ENCODE peak calls at places on chromosomes 1 and 21, in four cellular contexts. G is OCI-LY7; L is CD8-positive, alpha-beta T cell; E is A549. Z is an unnamed sample.
A peak's percentile ranks its signal among the peaks of the same experiment; 100 is the strongest.

GRCh38 chr21:31338892-31339368 is 5.1 kb downstream of the TIAM1 start:
- DNase-seq in L (no peak), G (no peak), E (no peak), Z (no peak)

GRCh38 chr1:216580538-216581057 is 142.6 kb downstream of the ESRRG start:
- DNase-seq in E (no peak), L (no peak), G (no peak), Z (no peak)

GRCh38 chr21:31908106-31909031 is 35.5 kb downstream of the HUNK start:
- DNase-seq in E (no peak), G (no peak), L (no peak), Z (no peak)

GRCh38 chr1:52426391-52426790 is 22.0 kb downstream of the PRPF38A start:
- DNase-seq in E (no peak), L (no peak), G (no peak), Z (no peak)

GRCh38 chr21:43609501-43610340 is 49.6 kb downstream of the HSF2BP start:
- DNase-seq in E (no peak), L (no peak), G (no peak), Z (no peak)

GRCh38 chr1:169779150-169779549 is 15.6 kb downstream of the METTL18 start:
- DNase-seq in G (no peak), L (no peak), E (no peak), Z (no peak)

GRCh38 chr21:16028163-16028562 is 298.4 kb downstream of the USP25 start:
- DNase-seq in G (no peak), E (no peak), L (no peak), Z (no peak)

GRCh38 chr21:28089599-28090421 is 902.9 kb downstream of the LTN1 start:
- DNase-seq in E (no peak), G (no peak), L (no peak), Z (no peak)

GRCh38 chr1:241688940-241689368 is 36.9 kb downstream of the WDR64 start:
- DNase-seq in G (no peak), E (no peak), L (no peak), Z (no peak)

GRCh38 chr1:207909687-207910086 is 1.2 kb downstream of the CD34 start:
- DNase-seq in G (no peak), L (no peak), E (no peak), Z (no peak)

GRCh38 chr1:207904377-207904902 is 6.5 kb downstream of the CD34 start:
- DNase-seq in L (no peak), G (no peak), E (no peak), Z (peak; percentile 90)

GRCh38 chr1:207911983-207912760 is 1.2 kb upstream of the CD34 start:
- DNase-seq in E (no peak), L (no peak), G (no peak), Z (no peak)

GRCh38 chr1:207910678-207911354 is at the start of gene CD34:
- DNase-seq in E (no peak), G (no peak), L (no peak), Z (no peak)

GRCh38 chr1:207908112-207908734 is 2.7 kb downstream of the CD34 start:
- DNase-seq in L (no peak), G (no peak), E (no peak), Z (no peak)
- H3K4me3 ChIP-seq in L (no peak overlapping the region), G (no peak overlapping the region), E (no peak overlapping the region), Z (no peak overlapping the region)

DNA sequence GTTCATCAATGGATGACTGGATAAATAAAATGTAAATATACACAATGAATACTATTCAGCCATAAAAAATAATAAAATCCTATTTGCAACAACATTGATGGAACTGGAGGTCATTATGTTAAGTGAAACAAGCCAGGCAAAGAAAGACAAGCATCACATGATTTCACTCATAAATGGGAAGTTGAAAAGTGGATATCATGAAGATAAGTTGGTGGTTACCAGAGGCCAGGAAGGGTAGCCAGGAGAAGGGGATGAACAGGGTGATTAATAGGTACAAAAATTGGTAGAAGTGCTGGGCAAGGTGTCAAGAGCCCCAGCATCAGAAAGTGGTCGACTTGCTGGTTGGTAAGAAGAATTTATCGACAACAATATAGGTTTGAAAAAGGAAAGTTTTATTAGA is 1.3 kb upstream of the PARK7 start:
- DNase-seq in G (no peak), L (no peak), E (no peak), Z (no peak)
- H3K4me3 ChIP-seq in G (peak overlapping the region; percentile 84), L (no peak overlapping the region), E (no peak overlapping the region), Z (peak overlapping the region; percentile 74)

GRCh38 chr1:10649484-10650201 is 146.8 kb downstream of the CASZ1 start:
- DNase-seq in G (no peak), L (no peak), E (no peak), Z (no peak)
- H3K4me3 ChIP-seq in G (no peak overlapping the region), L (no peak overlapping the region), E (no peak overlapping the region), Z (no peak overlapping the region)

DNA sequence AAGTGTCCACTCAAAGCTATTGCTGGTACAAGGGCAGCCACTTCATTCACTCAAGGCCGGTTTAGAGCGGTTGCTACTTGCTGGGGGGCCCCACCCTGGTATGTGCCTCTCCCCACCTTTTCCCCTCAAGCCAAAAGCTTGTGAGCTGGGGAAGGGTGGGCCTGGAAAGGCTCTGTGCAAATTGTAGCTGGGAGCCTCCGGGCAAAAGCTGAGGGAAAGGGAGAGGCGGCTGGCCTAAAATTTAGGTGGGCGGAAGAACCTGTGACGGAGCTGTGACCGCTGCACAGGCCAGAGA is 306 bp upstream of the SH3D21 start:
- DNase-seq in E (no peak), G (no peak), L (no peak), Z (no peak)
- H3K4me3 ChIP-seq in E (no peak overlapping the region), G (peak overlapping the region; percentile 65), L (peak overlapping the region; percentile 58), Z (no peak overlapping the region)

GRCh38 chr1:7378346-7379130 is 392.6 kb upstream of the VAMP3 start:
- DNase-seq in E (no peak), G (no peak), L (no peak), Z (no peak)

GRCh38 chr1:7376676-7377075 is 394.4 kb upstream of the VAMP3 start:
- DNase-seq in G (no peak), E (no peak), L (no peak), Z (no peak)

GRCh38 chr1:7380712-7381111 is 390.4 kb upstream of the VAMP3 start:
- DNase-seq in E (no peak), G (no peak), L (no peak), Z (no peak)

GRCh38 chr1:7382971-7383370 is 388.1 kb upstream of the VAMP3 start:
- DNase-seq in E (no peak), G (no peak), L (no peak), Z (no peak)

DNA sequence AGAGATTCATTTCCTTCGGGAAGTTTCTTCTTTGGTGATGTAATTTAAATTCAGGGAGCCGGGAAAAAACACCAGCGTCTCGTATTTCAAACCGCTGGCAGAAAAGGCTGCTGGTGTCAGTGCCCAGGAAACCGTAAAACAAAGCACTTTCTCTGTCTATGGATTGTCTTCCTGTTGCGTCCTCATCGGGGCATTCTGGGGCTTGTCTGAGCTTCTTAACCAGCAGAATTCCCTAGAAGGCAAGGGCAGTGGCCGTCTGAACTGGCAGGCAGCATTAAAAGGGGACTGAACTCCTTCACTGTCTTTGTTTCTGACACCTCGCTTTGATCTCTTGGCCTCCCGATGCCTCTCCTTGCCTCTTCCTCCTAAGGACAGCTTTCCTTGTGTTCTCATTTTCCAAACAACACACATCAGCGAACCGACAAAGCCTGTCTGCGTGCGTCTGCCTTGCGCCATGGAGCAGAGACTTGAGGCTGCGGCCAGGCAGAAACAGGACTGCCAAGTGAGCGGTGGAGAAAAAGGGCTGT is 391.6 kb upstream of the VAMP3 start:
- DNase-seq in G (no peak), E (no peak), L (no peak), Z (no peak)
- H3K4me3 ChIP-seq in G (no peak overlapping the region), E (no peak overlapping the region), L (no peak overlapping the region), Z (no peak overlapping the region)

DNA sequence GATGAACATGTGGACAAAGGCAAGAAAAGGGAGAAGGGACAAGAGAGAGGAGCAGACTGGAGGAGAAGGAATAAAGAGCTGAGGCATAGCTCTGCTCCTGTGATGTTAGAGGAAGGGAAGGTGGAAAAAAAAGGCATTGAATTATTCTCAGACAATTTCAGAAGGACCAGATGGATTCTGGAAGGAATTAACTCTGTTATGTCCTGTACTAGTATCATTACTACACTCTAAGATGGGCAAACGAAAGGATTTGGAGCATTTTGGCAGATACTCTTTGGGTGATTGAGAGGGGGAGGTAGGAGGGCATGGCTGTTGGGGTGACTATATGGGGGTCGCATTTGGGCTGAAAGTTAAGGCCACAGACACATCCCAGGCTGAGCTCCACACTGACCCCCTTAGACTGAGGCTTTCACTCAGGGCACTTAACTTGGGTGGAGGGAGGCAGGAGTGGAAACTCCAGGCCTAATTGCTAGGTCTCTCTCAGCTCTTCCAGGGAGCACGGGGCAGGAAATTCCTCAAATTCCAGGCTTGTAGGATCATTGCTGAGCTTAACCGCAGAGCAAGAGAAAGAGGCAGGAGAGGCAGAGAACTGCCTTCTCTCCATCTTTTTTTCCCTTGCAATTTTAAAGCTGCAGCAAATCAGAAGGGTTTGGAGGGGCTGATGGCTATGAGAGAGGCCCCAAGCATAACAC is 25.9 kb downstream of the KIRREL1 start:
- DNase-seq in E (peak; percentile 76), L (no peak), G (no peak), Z (no peak)
- H3K4me3 ChIP-seq in E (no peak overlapping the region), L (no peak overlapping the region), G (no peak overlapping the region), Z (no peak overlapping the region)

GRCh38 chr1:35718492-35719336 is at the start of gene C1orf216:
- DNase-seq in E (peak; percentile 35), G (no peak), L (peak; percentile 75), Z (no peak)

GRCh38 chr1:35717911-35718476 is 690 bp downstream of the C1orf216 start:
- DNase-seq in L (no peak), E (peak; percentile 24), G (no peak), Z (no peak)

GRCh38 chr1:35715568-35716002 is 3.1 kb downstream of the C1orf216 start:
- DNase-seq in L (peak; percentile 75), E (peak; percentile 67), G (peak; percentile 70), Z (peak; percentile 67)

DNA sequence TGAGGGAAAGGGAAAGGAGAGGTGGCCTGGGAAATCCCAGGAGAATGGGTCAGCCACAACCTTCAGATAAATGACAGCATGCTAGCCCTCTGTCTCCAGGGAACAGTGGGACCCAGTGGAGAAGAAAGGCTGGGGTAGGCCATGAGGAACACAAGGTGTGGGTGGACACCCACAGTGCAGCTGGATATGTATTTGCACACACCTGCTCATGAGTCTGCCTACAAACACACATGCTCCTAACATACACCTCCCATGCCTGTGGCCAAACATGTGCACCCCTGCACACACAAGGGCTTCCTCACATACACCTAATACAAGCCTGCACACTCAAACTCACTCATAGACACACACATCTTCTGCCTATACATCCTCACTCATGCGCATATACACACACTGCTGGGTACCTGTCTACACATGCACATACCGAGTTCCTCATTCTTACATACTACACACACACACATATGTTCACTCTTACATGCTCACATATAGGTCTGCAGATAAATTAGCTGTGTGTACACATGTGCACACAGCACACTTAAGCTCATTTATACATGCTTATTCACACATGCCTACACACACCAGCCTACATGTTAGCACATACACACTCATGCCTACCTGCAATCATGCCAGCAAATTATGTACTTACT is 3.6 kb downstream of the C1orf216 start:
- DNase-seq in E (no peak), L (no peak), G (no peak), Z (no peak)
- H3K4me3 ChIP-seq in E (no peak overlapping the region), L (no peak overlapping the region), G (no peak overlapping the region), Z (no peak overlapping the region)